ENCODE peak calls at places on chromosome 4, in four cellular contexts. R is GM12878, Y is HepG2, M is K562. V is an unnamed sample.

GRCh38 chr4:184355111-184355604 is 119.2 kb downstream of the IRF2 start:
- DNase-seq in R (peak), M (peak), Y (peak), V (no peak)

GRCh38 chr4:1563241-1563640 is 120.9 kb downstream of the FAM53A start:
- DNase-seq in M (no peak), Y (no peak), R (no peak), V (no peak)

GRCh38 chr4:170400346-170400745 is 310.6 kb upstream of the AADAT start:
- DNase-seq in M (no peak), R (no peak), Y (no peak), V (peak)

GRCh38 chr4:47313396-47313795 is 150.1 kb downstream of the COMMD8 start:
- DNase-seq in M (no peak), R (no peak), Y (no peak), V (no peak)

GRCh38 chr4:154606728-154607723 is 5.4 kb downstream of the FGG start:
- DNase-seq in Y (no peak), M (no peak), R (no peak), V (no peak)

GRCh38 chr4:96170198-96170597 is 330.3 kb downstream of the PDHA2 start:
- DNase-seq in M (peak), Y (no peak), R (no peak), V (peak)

GRCh38 chr4:98626350-98626749 is 32.1 kb downstream of the TSPAN5 start:
- DNase-seq in R (no peak), Y (no peak), M (no peak), V (no peak)

GRCh38 chr4:143352052-143352451 is 15.4 kb downstream of the GAB1 start:
- DNase-seq in R (no peak), M (no peak), Y (no peak), V (no peak)

GRCh38 chr4:169044723-169045447 is 34.8 kb upstream of the CBR4 start:
- DNase-seq in Y (no peak), R (no peak), M (no peak), V (no peak)

GRCh38 chr4:4781936-4782754 is 77.3 kb upstream of the MSX1 start:
- DNase-seq in R (no peak), M (no peak), Y (no peak), V (no peak)

GRCh38 chr4:168509786-168510185 is 12.9 kb downstream of the PALLD start:
- DNase-seq in M (no peak), Y (no peak), R (no peak), V (no peak)

GRCh38 chr4:111631157-111631999 is 513.9 kb upstream of the FAM241A start:
- DNase-seq in Y (no peak), M (no peak), R (no peak), V (peak)

GRCh38 chr4:71268156-71268555 is 70.7 kb upstream of the SLC4A4 start:
- DNase-seq in M (no peak), Y (no peak), R (no peak), V (no peak)

GRCh38 chr4:72473434-72473900 is 95.6 kb downstream of the ADAMTS3 start:
- DNase-seq in M (peak), Y (no peak), R (no peak), V (no peak)

GRCh38 chr4:137156054-137156453 is 376.2 kb downstream of the PCDH18 start:
- DNase-seq in R (no peak), Y (no peak), M (no peak), V (no peak)

GRCh38 chr4:145034727-145035211 is 63.2 kb downstream of the ANAPC10 start:
- DNase-seq in M (peak), R (no peak), Y (no peak), V (no peak)

GRCh38 chr4:7581477-7581876 is 146.7 kb upstream of the PSAPL1 start:
- DNase-seq in Y (no peak), R (no peak), M (peak), V (peak)
- TF ChIP-seq REST in Y (peak), R (peak), M (peak), V (peak)

GRCh38 chr4:76200771-76201224 is 12.8 kb downstream of the SCARB2 start:
- DNase-seq in Y (peak), M (peak), R (no peak), V (no peak)
- TF ChIP-seq CREB1 in Y (peak), M (no peak), R (peak), V (no peak)

DNA sequence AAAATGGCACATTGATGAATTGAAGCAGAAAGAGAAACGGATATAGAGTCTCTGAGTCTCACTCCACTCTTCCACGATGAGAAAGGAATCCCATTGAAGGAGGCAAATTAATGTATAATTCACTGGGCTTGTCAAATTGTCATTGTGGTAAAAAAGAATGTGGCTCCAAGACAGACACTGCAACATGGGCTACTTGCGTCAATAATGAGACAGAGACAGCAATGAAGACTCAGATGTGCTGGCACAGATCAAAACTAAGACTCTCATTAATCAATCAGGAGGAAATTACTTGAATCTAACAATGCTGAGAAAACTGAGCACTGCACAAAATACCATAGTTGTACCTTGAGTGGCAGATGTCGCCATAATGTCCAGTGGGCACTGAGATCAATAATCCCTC is 1485.5 kb downstream of the TECRL start:
- DNase-seq in M (no peak), R (no peak), Y (no peak), V (no peak)
- TF ChIP-seq REST in M (no peak), R (no peak), Y (no peak), V (no peak)

GRCh38 chr4:37478151-37478550 is 208.0 kb downstream of the RELL1 start:
- DNase-seq in M (no peak), R (no peak), Y (no peak), V (no peak)
- TF ChIP-seq CREB1 in M (no peak), R (no peak), Y (no peak), V (no peak)